ENCODE peak calls at places on chromosomes 4 and X, in ten cellular contexts. One of them, this sample, is unnamed.

GRCh38 chr4:99405433-99406115 is 29.6 kb downstream of the ADH7 start:
- DNase-seq in suprapubic skin: peak
- DNase-seq in pancreas: peak
- DNase-seq in tibial nerve: peak
- DNase-seq in BE2C: peak
- DNase-seq in RWPE1: peak
- DNase-seq in GM20000: peak
- DNase-seq in CD4-positive, alpha-beta T cell: peak
- DNase-seq in astrocyte of the spinal cord: peak
- DNase-seq in nephron progenitor cell: peak
- DNase-seq in this sample: peak

GRCh38 chr4:20431422-20432014 is 179.8 kb downstream of the SLIT2 start:
- DNase-seq in suprapubic skin: no peak
- DNase-seq in pancreas: no peak
- DNase-seq in tibial nerve: no peak
- DNase-seq in BE2C: no peak
- DNase-seq in RWPE1: no peak
- DNase-seq in GM20000: no peak
- DNase-seq in CD4-positive, alpha-beta T cell: no peak
- DNase-seq in astrocyte of the spinal cord: peak
- DNase-seq in nephron progenitor cell: no peak
- DNase-seq in this sample: no peak

GRCh38 chr4:8850074-8850829 is 21.4 kb downstream of the HMX1 start:
- DNase-seq in suprapubic skin: peak
- DNase-seq in pancreas: peak
- DNase-seq in tibial nerve: no peak
- DNase-seq in BE2C: no peak
- DNase-seq in RWPE1: no peak
- DNase-seq in GM20000: no peak
- DNase-seq in CD4-positive, alpha-beta T cell: no peak
- DNase-seq in astrocyte of the spinal cord: no peak
- DNase-seq in nephron progenitor cell: no peak
- DNase-seq in this sample: no peak

GRCh38 chrX:71098302-71098701 is 2.7 kb downstream of the FOXO4 start:
- DNase-seq in suprapubic skin: peak
- DNase-seq in pancreas: no peak
- DNase-seq in tibial nerve: peak
- DNase-seq in BE2C: peak
- DNase-seq in RWPE1: no peak
- DNase-seq in GM20000: peak
- DNase-seq in CD4-positive, alpha-beta T cell: peak
- DNase-seq in astrocyte of the spinal cord: peak
- DNase-seq in nephron progenitor cell: peak
- DNase-seq in this sample: peak

GRCh38 chrX:1933964-1934363 is 319.1 kb downstream of the ASMT start:
- DNase-seq in suprapubic skin: no peak
- DNase-seq in pancreas: no peak
- DNase-seq in tibial nerve: no peak
- DNase-seq in BE2C: no peak
- DNase-seq in RWPE1: no peak
- DNase-seq in GM20000: no peak
- DNase-seq in CD4-positive, alpha-beta T cell: no peak
- DNase-seq in astrocyte of the spinal cord: no peak
- DNase-seq in nephron progenitor cell: no peak
- DNase-seq in this sample: no peak

GRCh38 chr4:3442959-3443749 is 1.4 kb downstream of the HGFAC start:
- DNase-seq in suprapubic skin: no peak
- DNase-seq in pancreas: peak
- DNase-seq in tibial nerve: peak
- DNase-seq in BE2C: peak
- DNase-seq in RWPE1: peak
- DNase-seq in GM20000: peak
- DNase-seq in CD4-positive, alpha-beta T cell: peak
- DNase-seq in astrocyte of the spinal cord: no peak
- DNase-seq in nephron progenitor cell: peak
- DNase-seq in this sample: peak

GRCh38 chrX:148310402-148311200 is 189.8 kb upstream of the AFF2 start:
- DNase-seq in suprapubic skin: no peak
- DNase-seq in pancreas: no peak
- DNase-seq in tibial nerve: no peak
- DNase-seq in BE2C: no peak
- DNase-seq in RWPE1: no peak
- DNase-seq in GM20000: peak
- DNase-seq in CD4-positive, alpha-beta T cell: peak
- DNase-seq in astrocyte of the spinal cord: no peak
- DNase-seq in nephron progenitor cell: no peak
- DNase-seq in this sample: no peak

GRCh38 chr4:22477136-22477793 is 38.6 kb downstream of the ADGRA3 start:
- DNase-seq in suprapubic skin: no peak
- DNase-seq in pancreas: no peak
- DNase-seq in tibial nerve: no peak
- DNase-seq in BE2C: no peak
- DNase-seq in RWPE1: no peak
- DNase-seq in GM20000: no peak
- DNase-seq in CD4-positive, alpha-beta T cell: no peak
- DNase-seq in astrocyte of the spinal cord: no peak
- DNase-seq in nephron progenitor cell: no peak
- DNase-seq in this sample: no peak

GRCh38 chr4:73816814-73817213 is 19.7 kb upstream of the CXCL6 start:
- DNase-seq in suprapubic skin: no peak
- DNase-seq in pancreas: no peak
- DNase-seq in tibial nerve: peak
- DNase-seq in BE2C: no peak
- DNase-seq in RWPE1: peak
- DNase-seq in GM20000: no peak
- DNase-seq in CD4-positive, alpha-beta T cell: no peak
- DNase-seq in astrocyte of the spinal cord: peak
- DNase-seq in nephron progenitor cell: no peak
- DNase-seq in this sample: peak

GRCh38 chr4:73231518-73232487 is 26.8 kb downstream of the ANKRD17 start:
- DNase-seq in suprapubic skin: no peak
- DNase-seq in pancreas: no peak
- DNase-seq in tibial nerve: no peak
- DNase-seq in BE2C: no peak
- DNase-seq in RWPE1: no peak
- DNase-seq in GM20000: no peak
- DNase-seq in CD4-positive, alpha-beta T cell: no peak
- DNase-seq in astrocyte of the spinal cord: no peak
- DNase-seq in nephron progenitor cell: no peak
- DNase-seq in this sample: no peak

GRCh38 chr4:4386296-4386735 is 586 bp upstream of the NSG1 start:
- DNase-seq in suprapubic skin: no peak
- DNase-seq in pancreas: no peak
- DNase-seq in tibial nerve: no peak
- DNase-seq in BE2C: peak
- DNase-seq in RWPE1: no peak
- DNase-seq in GM20000: no peak
- DNase-seq in CD4-positive, alpha-beta T cell: no peak
- DNase-seq in astrocyte of the spinal cord: no peak
- DNase-seq in nephron progenitor cell: peak
- DNase-seq in this sample: no peak

GRCh38 chr4:144574509-144574908 is 71.4 kb upstream of the HHIP start:
- DNase-seq in suprapubic skin: no peak
- DNase-seq in pancreas: no peak
- DNase-seq in tibial nerve: no peak
- DNase-seq in BE2C: no peak
- DNase-seq in RWPE1: no peak
- DNase-seq in GM20000: no peak
- DNase-seq in CD4-positive, alpha-beta T cell: no peak
- DNase-seq in astrocyte of the spinal cord: no peak
- DNase-seq in nephron progenitor cell: no peak
- DNase-seq in this sample: no peak

GRCh38 chr4:173878701-173879100 is 348.7 kb upstream of the HAND2 start:
- DNase-seq in suprapubic skin: no peak
- DNase-seq in pancreas: no peak
- DNase-seq in tibial nerve: no peak
- DNase-seq in BE2C: peak
- DNase-seq in RWPE1: no peak
- DNase-seq in GM20000: no peak
- DNase-seq in CD4-positive, alpha-beta T cell: no peak
- DNase-seq in astrocyte of the spinal cord: no peak
- DNase-seq in nephron progenitor cell: no peak
- DNase-seq in this sample: no peak

GRCh38 chr4:123444298-123444731 is 47.7 kb downstream of the SPRY1 start:
- DNase-seq in suprapubic skin: no peak
- DNase-seq in pancreas: no peak
- DNase-seq in tibial nerve: peak
- DNase-seq in BE2C: no peak
- DNase-seq in RWPE1: no peak
- DNase-seq in GM20000: peak
- DNase-seq in CD4-positive, alpha-beta T cell: no peak
- DNase-seq in astrocyte of the spinal cord: no peak
- DNase-seq in nephron progenitor cell: peak
- DNase-seq in this sample: no peak

GRCh38 chrX:9942086-9942485 is 25.1 kb upstream of the CLDN34 start:
- DNase-seq in suprapubic skin: no peak
- DNase-seq in pancreas: no peak
- DNase-seq in tibial nerve: no peak
- DNase-seq in BE2C: no peak
- DNase-seq in RWPE1: no peak
- DNase-seq in GM20000: peak
- DNase-seq in CD4-positive, alpha-beta T cell: no peak
- DNase-seq in astrocyte of the spinal cord: no peak
- DNase-seq in nephron progenitor cell: no peak
- DNase-seq in this sample: no peak

GRCh38 chr4:39697740-39698423 is at the start of gene UBE2K:
- DNase-seq in suprapubic skin: peak
- DNase-seq in pancreas: peak
- DNase-seq in tibial nerve: peak
- DNase-seq in BE2C: peak
- DNase-seq in RWPE1: peak
- DNase-seq in GM20000: peak
- DNase-seq in CD4-positive, alpha-beta T cell: peak
- DNase-seq in astrocyte of the spinal cord: peak
- DNase-seq in nephron progenitor cell: peak
- DNase-seq in this sample: peak

GRCh38 chr4:89064848-89065247 is 7.9 kb upstream of the FAM13A start:
- DNase-seq in suprapubic skin: no peak
- DNase-seq in pancreas: no peak
- DNase-seq in tibial nerve: no peak
- DNase-seq in BE2C: no peak
- DNase-seq in RWPE1: no peak
- DNase-seq in GM20000: no peak
- DNase-seq in CD4-positive, alpha-beta T cell: no peak
- DNase-seq in astrocyte of the spinal cord: peak
- DNase-seq in nephron progenitor cell: no peak
- DNase-seq in this sample: no peak

DNA sequence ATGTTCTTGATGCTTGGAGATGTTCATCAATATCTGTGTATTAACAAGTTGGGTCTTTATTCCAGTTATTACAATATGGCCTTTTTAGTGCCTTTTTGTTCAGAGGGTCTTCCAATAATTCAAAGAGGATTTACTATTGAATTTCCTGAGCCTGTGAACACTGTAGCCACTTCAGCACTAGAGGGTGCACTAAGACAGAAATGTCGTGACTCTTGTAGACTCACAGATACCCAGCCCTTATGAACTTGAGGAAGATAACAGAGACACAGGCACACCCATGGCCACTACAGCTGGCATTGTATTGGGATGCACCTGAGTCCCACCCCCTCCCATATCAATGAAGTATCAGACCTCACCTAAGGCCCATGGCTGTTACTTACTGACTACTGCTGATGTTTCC is 54.4 kb upstream of the ACTRT1 start:
- DNase-seq in suprapubic skin: no peak
- DNase-seq in pancreas: no peak
- DNase-seq in tibial nerve: no peak
- DNase-seq in BE2C: peak
- DNase-seq in RWPE1: peak
- DNase-seq in GM20000: no peak
- DNase-seq in CD4-positive, alpha-beta T cell: no peak
- DNase-seq in astrocyte of the spinal cord: no peak
- DNase-seq in nephron progenitor cell: peak
- DNase-seq in this sample: peak
- TF ChIP-seq CTCF in suprapubic skin: no peak
- TF ChIP-seq CTCF in pancreas: no peak
- TF ChIP-seq CTCF in tibial nerve: no peak
- TF ChIP-seq CTCF in BE2C: peak
- TF ChIP-seq CTCF in RWPE1: peak
- TF ChIP-seq CTCF in GM20000: no peak
- TF ChIP-seq CTCF in CD4-positive, alpha-beta T cell: no peak
- TF ChIP-seq CTCF in astrocyte of the spinal cord: no peak
- TF ChIP-seq CTCF in nephron progenitor cell: peak
- TF ChIP-seq CTCF in this sample: peak

GRCh38 chr4:117699595-117699994 is 334.7 kb upstream of the NDST3 start:
- DNase-seq in suprapubic skin: no peak
- DNase-seq in pancreas: no peak
- DNase-seq in tibial nerve: no peak
- DNase-seq in BE2C: no peak
- DNase-seq in RWPE1: no peak
- DNase-seq in GM20000: no peak
- DNase-seq in CD4-positive, alpha-beta T cell: no peak
- DNase-seq in astrocyte of the spinal cord: no peak
- DNase-seq in nephron progenitor cell: no peak
- DNase-seq in this sample: no peak

GRCh38 chr4:117702353-117702752 is 331.9 kb upstream of the NDST3 start:
- DNase-seq in suprapubic skin: no peak
- DNase-seq in pancreas: no peak
- DNase-seq in tibial nerve: no peak
- DNase-seq in BE2C: no peak
- DNase-seq in RWPE1: no peak
- DNase-seq in GM20000: no peak
- DNase-seq in CD4-positive, alpha-beta T cell: no peak
- DNase-seq in astrocyte of the spinal cord: no peak
- DNase-seq in nephron progenitor cell: no peak
- DNase-seq in this sample: no peak

GRCh38 chr4:117700111-117700892 is 334.0 kb upstream of the NDST3 start:
- DNase-seq in suprapubic skin: no peak
- DNase-seq in pancreas: no peak
- DNase-seq in tibial nerve: no peak
- DNase-seq in BE2C: no peak
- DNase-seq in RWPE1: no peak
- DNase-seq in GM20000: peak
- DNase-seq in CD4-positive, alpha-beta T cell: no peak
- DNase-seq in astrocyte of the spinal cord: no peak
- DNase-seq in nephron progenitor cell: no peak
- DNase-seq in this sample: peak
- TF ChIP-seq CTCF in suprapubic skin: no peak
- TF ChIP-seq CTCF in pancreas: no peak
- TF ChIP-seq CTCF in tibial nerve: no peak
- TF ChIP-seq CTCF in BE2C: peak
- TF ChIP-seq CTCF in RWPE1: no peak
- TF ChIP-seq CTCF in GM20000: peak
- TF ChIP-seq CTCF in CD4-positive, alpha-beta T cell: no peak
- TF ChIP-seq CTCF in astrocyte of the spinal cord: no peak
- TF ChIP-seq CTCF in nephron progenitor cell: peak
- TF ChIP-seq CTCF in this sample: peak

GRCh38 chr4:143391895-143392294 is 55.2 kb downstream of the GAB1 start:
- DNase-seq in suprapubic skin: no peak
- DNase-seq in pancreas: no peak
- DNase-seq in tibial nerve: no peak
- DNase-seq in BE2C: no peak
- DNase-seq in RWPE1: no peak
- DNase-seq in GM20000: no peak
- DNase-seq in CD4-positive, alpha-beta T cell: no peak
- DNase-seq in astrocyte of the spinal cord: peak
- DNase-seq in nephron progenitor cell: no peak
- DNase-seq in this sample: no peak
- TF ChIP-seq CTCF in suprapubic skin: no peak
- TF ChIP-seq CTCF in pancreas: no peak
- TF ChIP-seq CTCF in tibial nerve: no peak
- TF ChIP-seq CTCF in BE2C: no peak
- TF ChIP-seq CTCF in RWPE1: no peak
- TF ChIP-seq CTCF in GM20000: no peak
- TF ChIP-seq CTCF in CD4-positive, alpha-beta T cell: no peak
- TF ChIP-seq CTCF in astrocyte of the spinal cord: no peak
- TF ChIP-seq CTCF in nephron progenitor cell: no peak
- TF ChIP-seq CTCF in this sample: no peak

GRCh38 chr4:55326629-55327028 is 19.4 kb upstream of the SRD5A3 start:
- DNase-seq in suprapubic skin: no peak
- DNase-seq in pancreas: no peak
- DNase-seq in tibial nerve: no peak
- DNase-seq in BE2C: no peak
- DNase-seq in RWPE1: no peak
- DNase-seq in GM20000: no peak
- DNase-seq in CD4-positive, alpha-beta T cell: no peak
- DNase-seq in astrocyte of the spinal cord: no peak
- DNase-seq in nephron progenitor cell: no peak
- DNase-seq in this sample: no peak
- TF ChIP-seq CTCF in suprapubic skin: no peak
- TF ChIP-seq CTCF in pancreas: no peak
- TF ChIP-seq CTCF in tibial nerve: no peak
- TF ChIP-seq CTCF in BE2C: no peak
- TF ChIP-seq CTCF in RWPE1: no peak
- TF ChIP-seq CTCF in GM20000: no peak
- TF ChIP-seq CTCF in CD4-positive, alpha-beta T cell: no peak
- TF ChIP-seq CTCF in astrocyte of the spinal cord: no peak
- TF ChIP-seq CTCF in nephron progenitor cell: no peak
- TF ChIP-seq CTCF in this sample: no peak